ENCODE peak calls at places on chromosomes 6 and 20, in four cellular contexts. One of them, this sample, is unnamed.

GRCh38 chr6:30411515-30412207 is 66.7 kb downstream of the RPP21 start:
- DNase-seq in psoas muscle: peak
- DNase-seq in body of pancreas: peak
- DNase-seq in right cardiac atrium: peak
- DNase-seq in this sample: no peak

GRCh38 chr6:136077834-136078576 is 172.1 kb downstream of the MTFR2 start:
- DNase-seq in psoas muscle: no peak
- DNase-seq in body of pancreas: no peak
- DNase-seq in right cardiac atrium: no peak
- DNase-seq in this sample: no peak

GRCh38 chr20:42701948-42702347 is 487.8 kb downstream of the PTPRT start:
- DNase-seq in psoas muscle: no peak
- DNase-seq in body of pancreas: no peak
- DNase-seq in right cardiac atrium: no peak
- DNase-seq in this sample: no peak

GRCh38 chr6:88650029-88650619 is 313.3 kb downstream of the RNGTT start:
- DNase-seq in psoas muscle: no peak
- DNase-seq in body of pancreas: no peak
- DNase-seq in right cardiac atrium: no peak
- DNase-seq in this sample: no peak

GRCh38 chr6:16236648-16237199 is 1.7 kb upstream of the GMPR start:
- DNase-seq in psoas muscle: no peak
- DNase-seq in body of pancreas: peak
- DNase-seq in right cardiac atrium: peak
- DNase-seq in this sample: no peak

GRCh38 chr6:110357298-110357695 is 852 bp downstream of the METTL24 start:
- DNase-seq in psoas muscle: no peak
- DNase-seq in body of pancreas: no peak
- DNase-seq in right cardiac atrium: no peak
- DNase-seq in this sample: no peak

GRCh38 chr6:111573892-111574800 is 31.5 kb downstream of the TRAF3IP2 start:
- DNase-seq in psoas muscle: no peak
- DNase-seq in body of pancreas: no peak
- DNase-seq in right cardiac atrium: no peak
- DNase-seq in this sample: no peak

GRCh38 chr6:21386744-21387143 is 206.8 kb upstream of the SOX4 start:
- DNase-seq in psoas muscle: no peak
- DNase-seq in body of pancreas: no peak
- DNase-seq in right cardiac atrium: no peak
- DNase-seq in this sample: no peak

GRCh38 chr20:19211661-19212523 is 550 bp upstream of the SLC24A3 start:
- DNase-seq in psoas muscle: peak
- DNase-seq in body of pancreas: peak
- DNase-seq in right cardiac atrium: peak
- DNase-seq in this sample: no peak

GRCh38 chr20:330233-331149 is 5.1 kb downstream of the SOX12 start:
- DNase-seq in psoas muscle: peak
- DNase-seq in body of pancreas: peak
- DNase-seq in right cardiac atrium: peak
- DNase-seq in this sample: peak

GRCh38 chr20:48823476-48823875 is 4.3 kb downstream of the PREX1 start:
- DNase-seq in psoas muscle: no peak
- DNase-seq in body of pancreas: no peak
- DNase-seq in right cardiac atrium: no peak
- DNase-seq in this sample: no peak

GRCh38 chr20:59616306-59616705 is 12.0 kb downstream of the PHACTR3 start:
- DNase-seq in psoas muscle: no peak
- DNase-seq in body of pancreas: no peak
- DNase-seq in right cardiac atrium: no peak
- DNase-seq in this sample: no peak

GRCh38 chr20:1307571-1307971 is 21.4 kb downstream of the SDCBP2 start:
- DNase-seq in psoas muscle: no peak
- DNase-seq in body of pancreas: no peak
- DNase-seq in right cardiac atrium: no peak
- DNase-seq in this sample: no peak

GRCh38 chr20:61765871-61766654 is 299.6 kb downstream of the TAF4 start:
- DNase-seq in psoas muscle: no peak
- DNase-seq in body of pancreas: no peak
- DNase-seq in right cardiac atrium: no peak
- DNase-seq in this sample: no peak

GRCh38 chr6:148803979-148804378 is 57.1 kb downstream of the UST start:
- DNase-seq in psoas muscle: no peak
- DNase-seq in body of pancreas: no peak
- DNase-seq in right cardiac atrium: no peak
- DNase-seq in this sample: no peak

GRCh38 chr20:63942250-63943006 is 13.8 kb downstream of the UCKL1 start:
- DNase-seq in psoas muscle: peak
- DNase-seq in body of pancreas: peak
- DNase-seq in right cardiac atrium: peak
- DNase-seq in this sample: no peak

GRCh38 chr6:131197716-131198115 is 62.4 kb downstream of the AKAP7 start:
- DNase-seq in psoas muscle: no peak
- DNase-seq in body of pancreas: no peak
- DNase-seq in right cardiac atrium: peak
- DNase-seq in this sample: no peak

GRCh38 chr6:5285081-5285480 is 23.8 kb downstream of the FARS2 start:
- DNase-seq in psoas muscle: no peak
- DNase-seq in body of pancreas: no peak
- DNase-seq in right cardiac atrium: no peak
- DNase-seq in this sample: no peak

GRCh38 chr6:159582736-159583135 is 110.3 kb downstream of the SOD2 start:
- DNase-seq in psoas muscle: no peak
- DNase-seq in body of pancreas: no peak
- DNase-seq in right cardiac atrium: no peak
- DNase-seq in this sample: no peak

GRCh38 chr20:19935842-19936241 is 81.3 kb upstream of the NAA20 start:
- DNase-seq in psoas muscle: no peak
- DNase-seq in body of pancreas: peak
- DNase-seq in right cardiac atrium: no peak
- DNase-seq in this sample: no peak

GRCh38 chr6:152267967-152268845 is 369.0 kb downstream of the SYNE1 start:
- DNase-seq in psoas muscle: no peak
- DNase-seq in body of pancreas: no peak
- DNase-seq in right cardiac atrium: no peak
- DNase-seq in this sample: no peak

GRCh38 chr20:33005132-33005566 is 916 bp upstream of the SUN5 start:
- DNase-seq in psoas muscle: no peak
- DNase-seq in body of pancreas: no peak
- DNase-seq in right cardiac atrium: no peak
- DNase-seq in this sample: no peak

GRCh38 chr6:106056060-106056737 is 29.9 kb upstream of the PRDM1 start:
- DNase-seq in psoas muscle: no peak
- DNase-seq in body of pancreas: no peak
- DNase-seq in right cardiac atrium: no peak
- DNase-seq in this sample: no peak

GRCh38 chr6:33651947-33652346 is 30.8 kb downstream of the ITPR3 start:
- DNase-seq in psoas muscle: no peak
- DNase-seq in body of pancreas: no peak
- DNase-seq in right cardiac atrium: peak
- DNase-seq in this sample: no peak

GRCh38 chr6:154868143-154868594 is 126.9 kb upstream of the TIAM2 start:
- DNase-seq in psoas muscle: no peak
- DNase-seq in body of pancreas: no peak
- DNase-seq in right cardiac atrium: no peak
- DNase-seq in this sample: no peak

GRCh38 chr20:35478804-35479472 is 23.5 kb downstream of the CEP250 start:
- DNase-seq in psoas muscle: no peak
- DNase-seq in body of pancreas: no peak
- DNase-seq in right cardiac atrium: peak
- DNase-seq in this sample: no peak

GRCh38 chr20:47293524-47294157 is 62.9 kb downstream of the ZMYND8 start:
- DNase-seq in psoas muscle: no peak
- DNase-seq in body of pancreas: no peak
- DNase-seq in right cardiac atrium: no peak
- DNase-seq in this sample: no peak

GRCh38 chr6:34359438-34360158 is 32.9 kb downstream of the NUDT3 start:
- DNase-seq in psoas muscle: no peak
- DNase-seq in body of pancreas: no peak
- DNase-seq in right cardiac atrium: no peak
- DNase-seq in this sample: no peak

GRCh38 chr6:128517124-128517523 is 3.3 kb downstream of the PTPRK start:
- DNase-seq in psoas muscle: no peak
- DNase-seq in body of pancreas: no peak
- DNase-seq in right cardiac atrium: no peak
- DNase-seq in this sample: no peak

GRCh38 chr6:11632231-11632630 is 94.7 kb downstream of the TMEM170B start:
- DNase-seq in psoas muscle: no peak
- DNase-seq in body of pancreas: peak
- DNase-seq in right cardiac atrium: no peak
- DNase-seq in this sample: no peak

GRCh38 chr6:125986956-125987617 is 747 bp downstream of the TRMT11 start:
- DNase-seq in psoas muscle: no peak
- DNase-seq in body of pancreas: no peak
- DNase-seq in right cardiac atrium: no peak
- DNase-seq in this sample: no peak

GRCh38 chr6:45495404-45496084 is 117.8 kb upstream of the SUPT3H start:
- DNase-seq in psoas muscle: no peak
- DNase-seq in body of pancreas: no peak
- DNase-seq in right cardiac atrium: no peak
- DNase-seq in this sample: no peak

GRCh38 chr6:138692978-138693909 is 80.3 kb upstream of the CCDC28A start:
- DNase-seq in psoas muscle: peak
- DNase-seq in body of pancreas: peak
- DNase-seq in right cardiac atrium: peak
- DNase-seq in this sample: peak

GRCh38 chr6:138690975-138691594 is 82.5 kb upstream of the CCDC28A start:
- DNase-seq in psoas muscle: no peak
- DNase-seq in body of pancreas: no peak
- DNase-seq in right cardiac atrium: no peak
- DNase-seq in this sample: no peak

GRCh38 chr6:138692058-138692977 is 81.3 kb upstream of the CCDC28A start:
- DNase-seq in psoas muscle: peak
- DNase-seq in body of pancreas: peak
- DNase-seq in right cardiac atrium: peak
- DNase-seq in this sample: peak

GRCh38 chr6:138689849-138690248 is 83.7 kb upstream of the CCDC28A start:
- DNase-seq in psoas muscle: no peak
- DNase-seq in body of pancreas: no peak
- DNase-seq in right cardiac atrium: no peak
- DNase-seq in this sample: no peak

DNA sequence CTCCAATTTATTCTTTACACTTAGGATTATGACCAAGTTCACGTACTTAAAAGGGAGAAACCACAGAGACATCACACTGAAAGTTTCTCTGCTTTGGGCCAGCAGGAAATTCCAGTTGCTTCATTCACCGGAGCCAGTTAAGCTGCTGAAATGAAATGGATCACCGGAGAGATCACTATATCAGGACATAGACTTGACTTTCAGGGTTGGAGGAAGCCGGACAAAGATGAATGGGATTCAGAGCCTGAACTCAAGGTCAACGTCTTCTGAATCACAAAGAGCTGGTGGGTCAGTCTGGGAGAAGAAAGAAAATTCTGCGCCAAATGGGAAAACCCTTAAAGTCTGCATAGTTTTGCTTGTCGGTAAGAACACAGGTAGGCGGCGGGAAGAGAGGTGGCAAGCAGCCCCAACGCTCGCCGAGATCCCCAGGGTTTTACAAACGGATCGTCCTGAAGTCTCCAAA is 81.9 kb upstream of the CCDC28A start:
- DNase-seq in psoas muscle: no peak
- DNase-seq in body of pancreas: peak
- DNase-seq in right cardiac atrium: no peak
- DNase-seq in this sample: no peak
- H3K27ac ChIP-seq in psoas muscle: no peak
- H3K27ac ChIP-seq in body of pancreas: peak
- H3K27ac ChIP-seq in right cardiac atrium: no peak
- H3K27ac ChIP-seq in this sample: no peak

DNA sequence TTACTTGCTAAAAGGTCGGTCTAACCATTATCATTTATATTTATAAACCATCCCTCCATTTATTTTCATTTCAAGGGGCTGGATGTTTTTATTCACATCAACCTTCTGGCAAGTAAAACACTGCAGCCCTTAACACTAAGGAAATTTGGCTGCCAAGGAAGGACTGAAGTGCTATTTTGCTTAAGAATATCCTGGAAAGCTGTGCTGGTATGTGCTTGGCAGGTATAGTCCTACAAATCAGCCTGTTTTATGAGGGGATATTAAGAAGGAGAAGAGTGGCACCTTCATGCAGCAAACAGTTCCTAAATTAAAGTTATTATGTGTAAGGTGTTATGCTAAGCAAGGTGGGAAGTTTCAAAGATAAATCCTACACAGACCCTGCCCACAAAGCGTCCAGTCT is 9.8 kb downstream of the PHACTR2 start:
- DNase-seq in psoas muscle: no peak
- DNase-seq in body of pancreas: no peak
- DNase-seq in right cardiac atrium: no peak
- DNase-seq in this sample: no peak
- H3K27ac ChIP-seq in psoas muscle: peak
- H3K27ac ChIP-seq in body of pancreas: no peak
- H3K27ac ChIP-seq in right cardiac atrium: peak
- H3K27ac ChIP-seq in this sample: no peak

GRCh38 chr6:49202923-49203322 is 260.1 kb downstream of the MMUT start:
- DNase-seq in psoas muscle: no peak
- DNase-seq in body of pancreas: no peak
- DNase-seq in right cardiac atrium: no peak
- DNase-seq in this sample: no peak

GRCh38 chr6:49198015-49198414 is 265.0 kb downstream of the MMUT start:
- DNase-seq in psoas muscle: no peak
- DNase-seq in body of pancreas: no peak
- DNase-seq in right cardiac atrium: no peak
- DNase-seq in this sample: no peak
- H3K27ac ChIP-seq in psoas muscle: no peak
- H3K27ac ChIP-seq in body of pancreas: no peak
- H3K27ac ChIP-seq in right cardiac atrium: no peak
- H3K27ac ChIP-seq in this sample: no peak

GRCh38 chr6:39419607-39420006 is 97.1 kb upstream of the KCNK16 start:
- DNase-seq in psoas muscle: no peak
- DNase-seq in body of pancreas: no peak
- DNase-seq in right cardiac atrium: no peak
- DNase-seq in this sample: no peak

GRCh38 chr6:39415482-39415881 is 93.0 kb upstream of the KCNK16 start:
- DNase-seq in psoas muscle: no peak
- DNase-seq in body of pancreas: no peak
- DNase-seq in right cardiac atrium: no peak
- DNase-seq in this sample: no peak

GRCh38 chr6:39417440-39417839 is 94.9 kb upstream of the KCNK16 start:
- DNase-seq in psoas muscle: no peak
- DNase-seq in body of pancreas: no peak
- DNase-seq in right cardiac atrium: no peak
- DNase-seq in this sample: no peak

GRCh38 chr6:39416728-39417127 is 94.2 kb upstream of the KCNK16 start:
- DNase-seq in psoas muscle: peak
- DNase-seq in body of pancreas: no peak
- DNase-seq in right cardiac atrium: no peak
- DNase-seq in this sample: no peak

DNA sequence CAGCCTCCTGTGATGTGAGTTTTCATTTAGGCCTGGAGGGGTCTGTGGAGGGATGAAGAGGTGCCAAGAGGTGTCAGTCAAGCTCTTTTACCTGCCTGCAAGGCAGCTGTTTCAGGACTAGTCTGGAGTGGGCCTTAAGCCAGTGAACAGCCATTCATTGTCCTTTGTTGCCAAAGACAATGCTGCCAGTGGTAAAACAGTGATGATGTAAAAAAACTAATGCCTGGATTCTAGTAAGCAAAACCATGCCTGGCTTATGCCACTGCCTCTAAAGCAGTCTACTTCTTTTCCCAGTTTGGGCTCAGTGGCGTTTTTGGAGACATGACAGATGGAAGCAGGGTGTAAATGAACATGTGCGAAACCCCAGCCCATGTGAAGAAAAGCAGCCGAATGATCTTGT is 93.5 kb upstream of the KCNK16 start:
- DNase-seq in psoas muscle: no peak
- DNase-seq in body of pancreas: no peak
- DNase-seq in right cardiac atrium: no peak
- DNase-seq in this sample: no peak
- H3K27ac ChIP-seq in psoas muscle: no peak
- H3K27ac ChIP-seq in body of pancreas: no peak
- H3K27ac ChIP-seq in right cardiac atrium: no peak
- H3K27ac ChIP-seq in this sample: no peak